ENCODE peak calls at places on chromosomes 5 and 9, in seven cellular contexts. V, A, X, D, H, B and G are unnamed samples. For H3K36me3, the result is how much of the 10 kb centered on the place peaks cover.

GRCh38 chr9:126788631-126789349 is 16.1 kb upstream of the ZBTB43 start:
- DNase-seq in H (no peak), D (no peak), B (no peak), V (no peak), X (no peak), A (no peak), G (peak)

GRCh38 chr5:76818844-76819831 is at the start of gene F2RL1:
- DNase-seq in X (peak), D (no peak), H (peak), A (no peak), B (peak), V (peak), G (peak)

GRCh38 chr5:84218546-84218945 is 166.1 kb downstream of the EDIL3 start:
- DNase-seq in B (no peak), X (peak), D (no peak), A (no peak), H (no peak), V (no peak), G (no peak)

GRCh38 chr5:78746990-78747389 is 98.4 kb upstream of the LHFPL2 start:
- DNase-seq in H (no peak), V (no peak), D (no peak), X (no peak), A (no peak), B (no peak), G (no peak)

GRCh38 chr9:115220339-115221009 is 102.5 kb upstream of the TNC start:
- DNase-seq in H (no peak), X (no peak), V (no peak), D (no peak), B (no peak), A (no peak), G (no peak)

GRCh38 chr9:108182950-108183381 is 672.8 kb downstream of the ACTL7B start:
- DNase-seq in V (no peak), X (no peak), H (no peak), A (no peak), D (no peak), B (no peak), G (no peak)

GRCh38 chr9:34282096-34282495 is 47.0 kb downstream of the KIF24 start:
- DNase-seq in B (no peak), V (no peak), D (no peak), A (no peak), X (no peak), H (no peak), G (no peak)

GRCh38 chr5:801472-801871 is 16.9 kb upstream of the ZDHHC11B start:
- DNase-seq in D (no peak), H (no peak), A (no peak), V (no peak), B (no peak), X (no peak), G (no peak)

GRCh38 chr5:80125962-80126480 is 90.9 kb downstream of the THBS4 start:
- DNase-seq in V (no peak), B (no peak), H (no peak), D (peak), A (no peak), X (no peak), G (no peak)

GRCh38 chr5:59069438-59070079 is 486.7 kb downstream of the RAB3C start:
- DNase-seq in B (no peak), D (no peak), X (no peak), V (no peak), H (no peak), A (no peak), G (no peak)

GRCh38 chr5:123303802-123304201 is 119.4 kb downstream of the CEP120 start:
- DNase-seq in V (no peak), A (no peak), X (no peak), B (no peak), D (no peak), H (no peak), G (no peak)

GRCh38 chr9:13942695-13943094 is 371.2 kb downstream of the NFIB start:
- DNase-seq in D (no peak), B (no peak), X (no peak), H (no peak), V (no peak), A (no peak), G (no peak)

GRCh38 chr9:120014751-120015235 is 565.2 kb downstream of the CDK5RAP2 start:
- DNase-seq in B (no peak), A (no peak), H (no peak), X (no peak), V (no peak), D (no peak), G (no peak)

GRCh38 chr9:100277166-100277979 is 75.4 kb downstream of the TEX10 start:
- DNase-seq in B (no peak), H (no peak), D (no peak), X (no peak), V (no peak), A (no peak), G (no peak)

GRCh38 chr5:173458819-173459218 is 130.6 kb upstream of the STC2 start:
- DNase-seq in B (no peak), A (no peak), H (no peak), D (no peak), V (no peak), X (no peak), G (no peak)

GRCh38 chr5:41575110-41575779 is 64.8 kb upstream of the PLCXD3 start:
- DNase-seq in X (no peak), B (no peak), H (no peak), D (no peak), A (no peak), V (no peak), G (no peak)

GRCh38 chr9:83962165-83962564 is 17.9 kb downstream of the HNRNPK start:
- DNase-seq in A (no peak), H (no peak), D (no peak), B (no peak), X (no peak), V (no peak), G (no peak)

GRCh38 chr9:109403766-109404320 is 83.0 kb upstream of the EPB41L4B start:
- DNase-seq in A (no peak), X (no peak), V (no peak), D (no peak), H (no peak), B (no peak), G (no peak)

GRCh38 chr5:10507575-10508024 is 56.3 kb upstream of the ANKRD33B start:
- DNase-seq in H (no peak), X (no peak), B (no peak), A (no peak), D (no peak), V (no peak), G (no peak)

GRCh38 chr5:76256116-76256889 is 146.8 kb upstream of the IQGAP2 start:
- DNase-seq in X (no peak), A (peak), H (no peak), B (peak), V (peak), D (peak), G (no peak)

GRCh38 chr9:114674076-114674797 is 7.8 kb downstream of the TEX48 start:
- DNase-seq in D (no peak), A (no peak), X (no peak), H (no peak), V (no peak), B (no peak), G (no peak)

GRCh38 chr5:115024922-115025321 is 144.8 kb downstream of the TRIM36 start:
- DNase-seq in D (no peak), A (no peak), H (no peak), X (no peak), V (no peak), B (no peak), G (no peak)

GRCh38 chr5:61330341-61330878 is 1.6 kb upstream of the ZSWIM6 start:
- DNase-seq in D (no peak), A (no peak), B (no peak), V (peak), H (peak), X (peak), G (no peak)

GRCh38 chr9:29150606-29151005 is 1577.3 kb upstream of the C9orf72 start:
- DNase-seq in A (no peak), D (no peak), V (no peak), X (no peak), B (no peak), H (no peak), G (no peak)

GRCh38 chr5:57450991-57451876 is 31.4 kb downstream of the ACTBL2 start:
- DNase-seq in B (no peak), V (no peak), X (no peak), D (no peak), H (no peak), A (no peak), G (no peak)

GRCh38 chr9:109859447-109859846 is 79.4 kb downstream of the PALM2AKAP2 start:
- DNase-seq in H (no peak), D (no peak), X (no peak), A (no peak), B (no peak), V (no peak), G (no peak)

GRCh38 chr5:119280380-119280779 is 75.4 kb upstream of the TNFAIP8 start:
- DNase-seq in V (no peak), B (no peak), X (no peak), A (no peak), H (no peak), D (no peak), G (no peak)

GRCh38 chr5:30894811-30895210 is 298.7 kb upstream of the CDH6 start:
- DNase-seq in D (no peak), X (no peak), B (no peak), A (no peak), H (no peak), V (no peak), G (no peak)

GRCh38 chr5:43061352-43061751 is 21.2 kb upstream of the ANXA2R start:
- DNase-seq in X (no peak), B (no peak), A (no peak), V (no peak), H (no peak), D (no peak), G (no peak)

GRCh38 chr5:40150896-40151295 is 528.8 kb upstream of the PTGER4 start:
- DNase-seq in V (no peak), B (no peak), A (no peak), H (no peak), D (no peak), X (no peak), G (no peak)

DNA sequence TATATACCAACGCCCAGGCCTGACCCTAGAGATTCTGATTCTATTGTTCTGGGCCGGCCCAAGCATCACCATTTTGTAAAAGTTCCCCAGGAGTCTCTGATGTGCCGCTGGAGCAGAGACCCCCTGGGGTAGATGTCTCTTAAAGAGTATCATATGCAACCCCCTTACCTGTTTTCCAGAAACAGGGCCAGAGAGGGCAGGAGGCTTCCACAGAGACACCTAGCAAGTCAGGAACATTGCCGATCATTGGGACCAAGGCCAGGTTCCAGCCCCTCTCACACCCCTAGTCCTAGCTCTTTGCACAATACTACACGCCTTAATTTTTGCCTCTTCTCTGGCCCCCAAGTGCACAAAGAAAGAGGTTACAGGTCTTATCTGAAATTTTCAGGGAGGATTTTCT is 63.8 kb downstream of the TMOD1 start:
- DNase-seq in V (no peak), X (peak), H (no peak), D (no peak), B (no peak), A (no peak), G (no peak)
- H3K27ac ChIP-seq in V (no peak), X (no peak), H (no peak), D (no peak), B (no peak), A (no peak), G (no peak)

DNA sequence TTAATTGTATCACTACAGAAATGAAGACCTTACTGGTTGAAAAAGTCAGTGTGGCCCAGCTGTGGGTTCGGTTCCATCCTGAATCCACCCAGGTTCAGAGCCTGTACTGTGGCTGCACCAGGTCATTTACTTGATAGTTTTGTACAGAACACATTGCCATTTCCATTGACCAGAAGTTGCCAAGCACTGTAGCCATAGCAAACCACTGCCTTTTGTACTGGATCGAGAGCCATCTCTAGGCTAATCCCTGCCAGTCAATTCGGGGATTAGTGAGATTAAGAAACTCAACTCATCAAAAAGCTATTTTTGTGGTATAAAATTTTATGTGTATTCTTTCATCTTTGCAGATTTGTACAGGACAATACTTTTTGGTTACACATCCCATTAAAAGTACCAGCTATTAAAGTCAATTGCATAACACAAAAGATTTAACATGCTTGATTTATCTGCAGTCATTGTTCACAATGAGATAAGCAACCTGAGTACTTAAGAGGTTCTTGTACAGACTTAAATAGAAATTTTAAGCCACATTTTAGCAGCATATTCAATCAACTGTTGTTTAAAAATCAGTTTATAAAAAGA is 108.5 kb upstream of the OTULINL start:
- DNase-seq in H (no peak), A (no peak), X (no peak), V (no peak), D (no peak), B (no peak), G (no peak)
- H3K36me3 ChIP-seq in H (under half), A (half or more), X (half or more), V (under half), D (half or more), B (half or more), G (half or more)

DNA sequence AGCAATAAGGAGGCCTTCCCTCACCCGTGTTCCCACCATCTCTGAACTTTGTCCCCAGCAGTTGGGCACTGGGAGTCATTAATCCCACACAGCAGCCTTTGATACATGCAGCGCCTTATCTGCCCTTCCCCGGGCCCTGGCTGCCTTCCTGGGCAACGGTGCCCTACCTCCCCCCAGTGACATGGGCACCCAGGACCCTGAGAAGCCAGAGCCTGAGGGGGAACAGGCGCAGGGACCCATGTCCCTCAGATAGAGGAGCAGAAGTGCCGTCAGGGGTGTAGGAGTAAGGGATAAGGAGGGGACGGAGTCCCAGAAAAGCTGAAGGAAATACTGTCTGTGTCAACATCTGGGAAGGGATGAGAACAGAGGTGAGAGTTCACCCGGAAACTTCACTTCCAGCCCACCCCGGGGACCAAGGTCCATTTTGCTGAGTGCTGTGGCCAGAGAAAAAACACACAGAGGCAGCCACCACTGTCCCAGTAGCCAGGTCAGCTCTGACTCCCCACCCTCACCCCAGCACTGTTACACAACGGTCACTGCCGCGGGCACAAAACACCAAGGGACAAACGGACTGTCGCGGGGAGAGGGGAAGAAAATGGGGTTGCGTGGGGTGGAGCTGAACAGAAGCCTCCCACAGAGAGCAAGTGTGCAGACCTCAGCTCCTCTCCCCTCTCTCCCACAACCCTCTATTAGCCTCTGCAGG is 3.8 kb downstream of the PCDH1 start:
- DNase-seq in A (no peak), H (no peak), B (no peak), V (no peak), D (no peak), X (peak), G (peak)
- H3K27ac ChIP-seq in A (no peak), H (peak), B (no peak), V (peak), D (peak), X (no peak), G (no peak)

GRCh38 chr9:35557330-35557729 is 47.7 kb upstream of the TESK1 start:
- DNase-seq in A (no peak), X (no peak), B (no peak), H (no peak), D (no peak), V (no peak), G (no peak)
- H3K36me3 ChIP-seq in A (under half), X (under half), B (half or more), H (under half), D (half or more), V (under half), G (half or more)

DNA sequence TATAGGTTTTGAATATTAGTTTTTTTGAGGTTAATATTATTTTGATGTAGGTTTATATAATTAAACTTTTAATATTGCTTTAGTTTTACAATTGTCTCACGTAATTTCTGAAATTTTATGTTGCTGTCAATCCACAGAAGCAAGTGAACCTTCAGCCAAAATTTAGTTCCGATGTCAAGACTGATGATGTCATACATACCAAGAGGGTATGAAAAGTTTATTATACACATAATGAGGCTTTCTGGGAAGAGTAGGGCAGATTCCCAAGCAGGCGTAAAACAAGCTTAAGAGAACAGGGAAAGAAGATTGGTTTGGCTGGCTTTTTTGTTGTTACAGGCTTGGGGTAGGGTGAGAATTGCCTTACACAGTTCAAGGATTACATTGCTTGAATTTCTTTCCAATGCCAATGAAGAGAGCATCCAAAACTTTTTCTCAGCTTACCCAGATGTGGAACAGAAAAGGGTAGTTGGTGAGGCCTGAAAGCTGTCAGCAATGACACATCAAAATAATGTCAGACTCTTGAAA is 1962.9 kb upstream of the CDH6 start:
- DNase-seq in H (no peak), B (no peak), A (no peak), X (no peak), D (no peak), V (no peak), G (no peak)
- H3K27ac ChIP-seq in H (no peak), B (no peak), A (no peak), X (no peak), D (no peak), V (no peak), G (no peak)

DNA sequence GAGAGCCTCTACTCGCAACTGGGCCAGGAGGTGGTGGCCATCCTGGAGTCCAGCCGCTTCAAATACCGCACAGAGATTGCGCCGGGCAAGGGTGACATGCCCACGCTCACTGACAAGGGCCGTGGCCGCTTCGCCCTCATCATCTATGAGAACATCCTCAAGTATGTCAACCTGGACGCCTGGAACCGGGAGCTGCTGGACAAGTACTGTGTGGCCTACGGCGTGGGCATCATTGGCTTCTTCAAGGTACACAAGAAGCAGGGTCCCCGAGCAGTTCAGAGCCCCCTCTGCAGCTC is 13.5 kb downstream of the NDST1 start:
- DNase-seq in X (no peak), D (no peak), V (no peak), H (no peak), A (no peak), B (no peak), G (no peak)
- H3K36me3 ChIP-seq in X (under half), D (under half), V (under half), H (under half), A (under half), B (under half), G (under half)

GRCh38 chr9:135131488-135131887 is 44.0 kb downstream of the OLFM1 start:
- DNase-seq in H (no peak), D (no peak), B (no peak), V (no peak), A (no peak), X (no peak), G (no peak)

GRCh38 chr9:135128035-135128670 is 40.7 kb downstream of the OLFM1 start:
- DNase-seq in V (no peak), X (no peak), A (no peak), B (no peak), D (no peak), H (no peak), G (no peak)

GRCh38 chr9:135129137-135129695 is 41.7 kb downstream of the OLFM1 start:
- DNase-seq in B (no peak), X (no peak), H (no peak), V (no peak), D (no peak), A (no peak), G (no peak)

GRCh38 chr9:135132008-135132407 is 44.5 kb downstream of the OLFM1 start:
- DNase-seq in D (no peak), B (no peak), A (no peak), H (no peak), V (no peak), X (no peak), G (no peak)

GRCh38 chr9:135130266-135130976 is 43.0 kb downstream of the OLFM1 start:
- DNase-seq in V (peak), D (peak), H (no peak), A (no peak), B (no peak), X (no peak), G (no peak)
- H3K27ac ChIP-seq in V (no peak), D (no peak), H (no peak), A (no peak), B (no peak), X (no peak), G (no peak)

GRCh38 chr5:158317507-158317906 is 458.6 kb upstream of the CLINT1 start:
- DNase-seq in A (no peak), D (no peak), X (no peak), B (no peak), V (no peak), H (no peak), G (no peak)
- H3K36me3 ChIP-seq in A (under half), D (under half), X (under half), B (under half), V (under half), H (under half), G (under half)

GRCh38 chr9:31573561-31573960 is 810.9 kb upstream of the ACO1 start:
- DNase-seq in A (no peak), H (no peak), X (no peak), B (no peak), V (no peak), D (no peak), G (no peak)

GRCh38 chr9:31574006-31574750 is 810.3 kb upstream of the ACO1 start:
- DNase-seq in D (no peak), A (no peak), X (no peak), B (no peak), H (no peak), V (no peak), G (no peak)
- H3K27ac ChIP-seq in D (no peak), A (no peak), X (no peak), B (no peak), H (no peak), V (no peak), G (no peak)